ENCODE peak calls at places on chromosome 11, in four cellular contexts. I, A, Y and E are unnamed samples. For H3K36me3, the result is how much of the 10 kb centered on the place peaks cover.

GRCh38 chr11:27406498-27407354 is 43.7 kb upstream of the CCDC34 start:
- DNase-seq in A (no peak), Y (no peak), I (no peak), E (no peak)

GRCh38 chr11:67605231-67606011 is 1.3 kb upstream of the NDUFV1 start:
- DNase-seq in Y (no peak), A (no peak), I (no peak), E (no peak)

GRCh38 chr11:47007579-47007978 is 71.0 kb downstream of the CSTPP1 start:
- DNase-seq in I (no peak), A (no peak), Y (no peak), E (no peak)

GRCh38 chr11:94740083-94740974 is 27.8 kb upstream of the AMOTL1 start:
- DNase-seq in A (no peak), Y (no peak), I (peak), E (no peak)

GRCh38 chr11:63738720-63739360 is 29.7 kb downstream of the ZFTA start:
- DNase-seq in A (peak), Y (peak), I (peak), E (no peak)

GRCh38 chr11:93116641-93117577 is 80.9 kb downstream of the SLC36A4 start:
- DNase-seq in A (peak), I (no peak), Y (peak), E (no peak)

GRCh38 chr11:92977401-92977800 is 8.0 kb downstream of the MTNR1B start:
- DNase-seq in Y (no peak), A (no peak), I (no peak), E (no peak)

GRCh38 chr11:128582496-128583366 is 4.6 kb downstream of the ETS1 start:
- DNase-seq in Y (no peak), I (no peak), A (peak), E (peak)

GRCh38 chr11:124656759-124657627 is 16.5 kb downstream of the SIAE start:
- DNase-seq in Y (no peak), A (peak), I (no peak), E (no peak)

GRCh38 chr11:1000357-1000982 is 36.0 kb downstream of the MUC6 start:
- DNase-seq in I (no peak), A (no peak), Y (no peak), E (no peak)

GRCh38 chr11:65927904-65928397 is 8.7 kb downstream of the DRAP1 start:
- DNase-seq in I (peak), Y (peak), A (no peak), E (no peak)

GRCh38 chr11:84243629-84244263 is 957.6 kb upstream of the CCDC90B start:
- DNase-seq in A (no peak), Y (no peak), I (no peak), E (no peak)

GRCh38 chr11:61839742-61840141 is 11.6 kb downstream of the FADS2 start:
- DNase-seq in I (no peak), Y (no peak), A (no peak), E (no peak)
- H3K36me3 ChIP-seq in I (under half), Y (under half), A (under half), E (under half)

GRCh38 chr11:36746886-36747710 is 149.1 kb upstream of the RAG2 start:
- DNase-seq in I (peak), Y (peak), A (peak), E (peak)
- H3K36me3 ChIP-seq in I (under half), Y (under half), A (under half), E (under half)

GRCh38 chr11:3367221-3367620 is 11.7 kb downstream of the ZNF195 start:
- DNase-seq in A (no peak), I (no peak), Y (no peak), E (no peak)
- H3K36me3 ChIP-seq in A (under half), I (half or more), Y (under half), E (under half)

GRCh38 chr11:43327987-43328386 is 16.2 kb downstream of the API5 start:
- DNase-seq in A (peak), Y (peak), I (no peak), E (no peak)
- H3K36me3 ChIP-seq in A (under half), Y (under half), I (under half), E (under half)

DNA sequence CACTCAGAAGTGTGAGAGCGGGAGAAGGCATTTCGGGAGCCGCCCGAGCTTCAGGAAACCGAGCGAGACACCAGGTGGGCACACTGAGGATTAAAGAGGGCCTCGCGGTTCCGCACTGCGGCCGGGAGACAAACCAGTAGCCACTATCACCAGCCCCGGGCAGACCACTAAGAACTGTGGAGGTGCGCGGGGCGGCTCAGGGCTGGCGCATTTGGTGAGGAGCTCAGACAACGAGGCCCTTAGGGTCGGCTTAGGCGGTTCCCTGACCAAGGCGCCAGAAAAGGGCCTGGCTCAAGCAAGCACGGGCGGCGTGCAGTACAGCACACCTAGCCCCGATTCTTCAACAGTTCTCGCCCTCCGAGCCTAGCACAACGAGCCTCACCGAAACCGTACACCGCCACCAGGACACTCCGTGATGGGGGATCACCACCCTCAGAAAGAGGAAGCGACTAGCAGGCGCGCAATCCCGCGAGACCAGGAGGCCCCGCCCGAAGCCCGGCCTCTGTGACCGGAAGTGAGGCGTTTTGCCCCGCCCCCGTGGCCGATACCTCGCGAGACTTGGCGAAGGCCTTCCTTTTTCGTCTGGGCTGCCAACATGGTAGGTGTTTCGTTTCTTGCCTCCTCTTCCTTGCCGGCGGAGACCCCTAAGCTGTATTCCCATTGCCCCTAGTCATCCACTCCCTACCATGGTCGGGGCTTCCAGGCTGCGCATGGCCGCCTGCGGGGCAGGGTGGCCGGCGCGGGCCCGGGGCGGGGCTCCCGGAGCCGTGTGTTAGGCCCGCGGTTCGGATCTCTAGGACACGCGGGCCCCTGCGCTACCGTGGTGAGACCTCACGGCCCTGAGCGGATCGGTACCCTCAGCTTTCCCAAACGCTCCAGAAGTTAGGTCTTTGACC is at the start of the genes RPL27A and TRIM66:
- DNase-seq in Y (peak), I (peak), A (peak), E (no peak)
- H3K36me3 ChIP-seq in Y (under half), I (under half), A (under half), E (under half)

GRCh38 chr11:9575531-9576240 is 2.2 kb downstream of the WEE1 start:
- DNase-seq in I (no peak), A (no peak), Y (no peak), E (no peak)

GRCh38 chr11:9577032-9577431 is 3.6 kb downstream of the WEE1 start:
- DNase-seq in A (peak), Y (no peak), I (no peak), E (no peak)

GRCh38 chr11:9577551-9577950 is 4.1 kb downstream of the WEE1 start:
- DNase-seq in A (peak), I (no peak), Y (no peak), E (no peak)

GRCh38 chr11:9580894-9581293 is 7.4 kb downstream of the WEE1 start:
- DNase-seq in A (no peak), Y (no peak), I (no peak), E (no peak)

GRCh38 chr11:9581556-9582161 is 8.2 kb downstream of the WEE1 start:
- DNase-seq in Y (no peak), A (no peak), I (no peak), E (no peak)
- H3K36me3 ChIP-seq in Y (under half), A (under half), I (under half), E (under half)

GRCh38 chr11:10805741-10806140 is 3.0 kb downstream of the EIF4G2 start:
- DNase-seq in Y (no peak), I (no peak), A (no peak), E (no peak)

GRCh38 chr11:10806206-10806605 is 2.5 kb downstream of the EIF4G2 start:
- DNase-seq in I (no peak), A (no peak), Y (no peak), E (no peak)

GRCh38 chr11:10809373-10810199 is 860 bp upstream of the EIF4G2 start:
- DNase-seq in Y (peak), I (peak), A (peak), E (no peak)

GRCh38 chr11:10808553-10809372 is at the start of gene EIF4G2:
- DNase-seq in Y (peak), I (peak), A (peak), E (peak)

DNA sequence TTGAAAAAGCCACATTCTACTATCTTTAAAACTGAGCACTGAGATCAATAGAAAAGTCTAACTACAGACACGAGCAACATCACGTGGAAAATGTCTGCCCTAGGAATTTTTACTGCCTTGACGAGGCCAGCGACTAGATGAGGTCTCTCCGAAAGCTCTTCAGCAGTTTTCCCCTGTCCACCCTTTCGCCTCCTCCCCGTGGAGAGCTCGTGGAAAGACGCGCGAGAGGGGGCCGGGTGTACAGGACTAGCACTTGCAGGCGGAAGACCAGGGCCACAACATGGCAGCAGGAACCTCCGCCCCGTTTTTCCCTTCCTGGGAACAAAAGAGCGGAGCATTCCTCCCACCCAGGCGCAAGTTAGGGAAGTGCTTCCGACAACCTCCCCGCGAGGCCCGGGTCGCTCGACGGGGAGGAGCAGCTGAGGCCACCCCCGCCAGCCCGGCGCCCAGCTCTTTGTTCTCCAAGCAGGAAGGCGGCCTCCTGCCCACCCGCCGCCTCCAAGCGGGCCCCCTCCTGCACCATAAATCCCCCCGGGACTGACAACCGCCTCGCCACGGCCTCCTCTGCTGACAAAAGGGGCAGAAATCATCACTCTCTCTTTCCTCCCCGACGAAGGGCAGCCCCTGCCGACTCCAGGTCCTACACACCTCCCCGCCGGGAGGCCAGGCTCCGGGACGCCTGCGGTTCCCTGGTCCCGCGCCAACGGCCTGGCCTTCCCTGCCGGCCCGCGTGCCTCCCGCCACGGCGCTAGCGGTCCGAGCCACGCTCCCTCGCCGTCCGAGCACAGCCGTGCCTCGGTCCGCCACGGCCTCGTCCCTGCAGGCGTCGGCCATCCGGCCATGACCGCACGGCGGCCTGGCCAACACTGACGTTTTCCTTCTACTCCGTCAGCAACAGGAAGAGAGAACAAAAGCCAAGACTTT is 835 bp downstream of the EIF4G2 start:
- DNase-seq in I (peak), Y (peak), A (peak), E (no peak)
- H3K36me3 ChIP-seq in I (under half), Y (under half), A (under half), E (under half)